ENCODE peak calls at places on chromosome 19, in five cellular contexts. I is activated gamma-delta T cell treated with Interleukin-2 at 50 U/mL for 16 hours; Z is CD8-positive, alpha-beta T cell; S is WERI-Rb-1; Y is SW480. J is an unnamed sample.

GRCh38 chr19:42386974-42387707 is 3.0 kb downstream of the CNFN start:
- DNase-seq in Y (peak), S (peak), Z (peak), I (peak), J (peak)

GRCh38 chr19:23283925-23284324 is 33.7 kb upstream of the ZNF724 start:
- DNase-seq in Y (no peak), S (peak), Z (peak), I (peak), J (peak)

GRCh38 chr19:15173746-15174404 is 26.9 kb downstream of the NOTCH3 start:
- DNase-seq in S (peak), I (no peak), Z (no peak), Y (no peak), J (no peak)

GRCh38 chr19:7622933-7623685 is 6.2 kb downstream of the XAB2 start:
- DNase-seq in Z (no peak), S (no peak), I (no peak), Y (no peak), J (no peak)

GRCh38 chr19:45955905-45956608 is 17.6 kb downstream of the NOVA2 start:
- DNase-seq in Y (peak), I (no peak), Z (no peak), S (no peak), J (no peak)

GRCh38 chr19:17938092-17938845 is 5.5 kb downstream of the CCDC124 start:
- DNase-seq in Y (peak), I (peak), S (peak), Z (peak), J (peak)

GRCh38 chr19:3360494-3361383 is 5.6 kb upstream of the NFIC start:
- DNase-seq in Z (peak), I (peak), Y (no peak), S (peak), J (peak)

GRCh38 chr19:7507884-7508283 is 8.0 kb upstream of the ZNF358 start:
- DNase-seq in S (peak), Y (peak), Z (no peak), I (no peak), J (no peak)

GRCh38 chr19:39296055-39296645 is at the start of gene IFNL1:
- DNase-seq in Y (no peak), S (no peak), I (no peak), Z (no peak), J (no peak)

GRCh38 chr19:703651-704446 is 4.9 kb upstream of the PALM start:
- DNase-seq in I (peak), Y (peak), S (peak), Z (peak), J (peak)

GRCh38 chr19:12065100-12065538 is 588 bp downstream of the ZNF844 start:
- DNase-seq in Z (peak), S (peak), Y (no peak), I (no peak), J (no peak)

GRCh38 chr19:18107235-18108083 is 9.9 kb downstream of the MAST3 start:
- DNase-seq in Z (no peak), S (no peak), I (no peak), Y (no peak), J (no peak)

GRCh38 chr19:28026636-28027035 is 1186.3 kb downstream of the UQCRFS1 start:
- DNase-seq in Z (no peak), S (no peak), I (no peak), Y (no peak), J (no peak)

GRCh38 chr19:44738603-44739585 is 9.6 kb upstream of the BCL3 start:
- DNase-seq in Z (no peak), S (no peak), I (no peak), Y (no peak), J (no peak)

GRCh38 chr19:55368701-55369563 is 1.3 kb downstream of the IL11 start:
- DNase-seq in Y (peak), Z (no peak), I (no peak), S (peak), J (no peak)

GRCh38 chr19:55179570-55180484 is at the start of gene SYT5:
- DNase-seq in S (peak), Z (peak), I (peak), Y (no peak), J (peak)

GRCh38 chr19:30207357-30207756 is 164.8 kb upstream of the ZNF536 start:
- DNase-seq in Y (no peak), Z (no peak), I (no peak), S (no peak), J (no peak)

GRCh38 chr19:30119180-30119920 is 177.3 kb downstream of the URI1 start:
- DNase-seq in S (no peak), I (no peak), Y (no peak), Z (no peak), J (no peak)

GRCh38 chr19:17306285-17306714 is 628 bp downstream of the MRPL34 start:
- DNase-seq in Y (no peak), S (no peak), I (no peak), Z (no peak), J (no peak)

GRCh38 chr19:47124937-47125668 is 5.5 kb upstream of the SAE1 start:
- DNase-seq in Z (no peak), S (peak), Y (peak), I (no peak), J (no peak)

GRCh38 chr19:54172764-54173699 is at the start of gene TMC4:
- DNase-seq in Z (no peak), S (peak), Y (peak), I (no peak), J (no peak)

GRCh38 chr19:41302624-41303351 is 7.2 kb upstream of the CCDC97 start:
- DNase-seq in S (no peak), Z (peak), I (peak), Y (no peak), J (no peak)

GRCh38 chr19:15769586-15769985 is 17.9 kb upstream of the OR10H5 start:
- DNase-seq in Z (no peak), Y (no peak), S (no peak), I (no peak), J (no peak)

GRCh38 chr19:48877900-48878218 is 5.6 kb downstream of the PPP1R15A start:
- DNase-seq in I (no peak), S (no peak), Y (no peak), Z (no peak), J (no peak)

GRCh38 chr19:37654118-37654517 is 1.1 kb downstream of the ZFP30 start:
- DNase-seq in Y (no peak), S (no peak), I (no peak), Z (no peak), J (no peak)

GRCh38 chr19:17860331-17860992 is 752 bp downstream of the RPL18A start:
- DNase-seq in Z (no peak), Y (no peak), I (no peak), S (no peak), J (no peak)

GRCh38 chr19:51128227-51128626 is 3.5 kb downstream of the SIGLEC9 start:
- DNase-seq in I (no peak), Y (no peak), S (no peak), Z (no peak), J (no peak)

GRCh38 chr19:1082165-1082927 is 12.8 kb downstream of the POLR2E start:
- DNase-seq in S (peak), Z (peak), Y (peak), I (peak), J (peak)

GRCh38 chr19:6232567-6232966 is 47.2 kb downstream of the MLLT1 start:
- DNase-seq in Z (no peak), S (no peak), I (no peak), Y (no peak), J (no peak)

GRCh38 chr19:55651236-55651635 is 3.2 kb downstream of the CCDC106 start:
- DNase-seq in Y (no peak), S (no peak), Z (no peak), I (no peak), J (no peak)

GRCh38 chr19:853014-853553 is 981 bp downstream of the ELANE start:
- DNase-seq in Z (no peak), I (no peak), Y (no peak), S (no peak), J (no peak)

GRCh38 chr19:38634757-38635482 is 12.5 kb upstream of the ACTN4 start:
- DNase-seq in Y (no peak), Z (peak), S (peak), I (peak), J (peak)